ENCODE peak calls at places on chromosome 11, in six cellular contexts. D, V, E, I, W and Q are unnamed samples.

GRCh38 chr11:46012185-46012584 is 89.7 kb downstream of the LARGE2 start:
- DNase-seq in D (peak), V (no peak), E (no peak), I (no peak), W (no peak), Q (no peak)

GRCh38 chr11:86182976-86183584 is 61.5 kb upstream of the EED start:
- DNase-seq in D (no peak), V (no peak), E (peak), I (peak), W (no peak), Q (no peak)

GRCh38 chr11:99320769-99321290 is 300.1 kb downstream of the CNTN5 start:
- DNase-seq in D (no peak), V (no peak), E (no peak), I (no peak), W (no peak), Q (no peak)

GRCh38 chr11:46392421-46393230 is 1.1 kb upstream of the CHRM4 start:
- DNase-seq in D (peak), V (peak), E (peak), I (peak), W (peak), Q (no peak)

GRCh38 chr11:65262775-65263174 is 1.0 kb downstream of the POLA2 start:
- DNase-seq in D (no peak), V (no peak), E (no peak), I (no peak), W (no peak), Q (no peak)

GRCh38 chr11:2295971-2296912 is 5.5 kb downstream of the C11orf21 start:
- DNase-seq in D (no peak), V (peak), E (no peak), I (no peak), W (no peak), Q (no peak)

GRCh38 chr11:72413914-72414628 is 20.3 kb downstream of the CLPB start:
- DNase-seq in D (peak), V (peak), E (peak), I (peak), W (peak), Q (peak)

GRCh38 chr11:33109242-33109641 is 52.0 kb downstream of the CSTF3 start:
- DNase-seq in D (no peak), V (no peak), E (no peak), I (no peak), W (no peak), Q (no peak)

GRCh38 chr11:1349074-1349931 is 39.9 kb upstream of the TOLLIP start:
- DNase-seq in D (no peak), V (peak), E (no peak), I (no peak), W (no peak), Q (peak)

GRCh38 chr11:7892751-7893356 is 38.2 kb downstream of the OR10A6 start:
- DNase-seq in D (peak), V (no peak), E (peak), I (peak), W (peak), Q (no peak)

DNA sequence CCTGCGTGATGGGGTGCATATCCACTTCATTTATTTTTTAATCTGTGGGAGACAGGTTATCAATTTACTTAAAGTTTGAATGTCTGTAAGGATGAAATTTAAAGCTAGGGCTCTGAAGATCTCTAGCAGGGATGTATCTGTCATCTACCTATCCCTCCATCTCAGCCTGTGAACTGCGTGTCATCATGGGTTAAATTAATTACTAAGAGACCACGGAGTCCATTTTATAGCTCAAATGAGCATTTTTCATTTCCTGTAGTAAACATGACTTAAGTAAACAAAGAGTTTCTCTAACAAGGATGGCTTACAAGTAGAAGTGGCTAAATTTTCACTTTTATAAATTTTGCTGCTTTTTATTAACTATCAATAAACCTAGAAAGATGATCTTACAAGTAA is 2.9 kb upstream of the GLB1L3 start:
- DNase-seq in D (no peak), V (no peak), E (no peak), I (no peak), W (no peak), Q (no peak)
- H4K91ac ChIP-seq in D (no peak), V (no peak), E (no peak), I (no peak), W (no peak), Q (no peak)

DNA sequence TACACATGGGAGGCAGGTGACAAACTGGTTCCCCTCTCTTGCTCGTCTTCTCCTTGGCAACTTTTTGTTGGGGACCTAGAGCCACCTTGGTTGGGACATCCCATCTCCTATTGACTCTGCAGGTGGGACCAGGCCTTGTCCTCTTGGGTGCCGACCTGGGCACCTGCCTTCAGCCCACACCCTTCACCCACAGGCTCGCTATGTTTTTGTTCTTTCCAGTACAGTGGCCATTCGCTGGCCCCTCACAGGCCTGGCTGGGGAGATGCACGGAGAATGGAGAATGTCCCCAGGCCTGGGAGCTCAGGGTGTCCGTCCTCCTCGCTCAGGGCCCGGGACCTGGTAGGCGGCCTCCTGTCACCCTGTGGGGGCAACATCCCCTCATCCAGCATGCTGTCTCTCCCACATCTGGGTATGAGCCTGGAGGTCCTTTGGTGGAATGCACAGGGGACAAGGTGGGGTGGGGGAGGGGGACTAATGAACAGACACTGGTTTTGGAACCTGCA is 14.9 kb upstream of the OMP start:
- DNase-seq in D (no peak), V (no peak), E (no peak), I (no peak), W (no peak), Q (no peak)
- H4K91ac ChIP-seq in D (no peak), V (no peak), E (no peak), I (no peak), W (no peak), Q (no peak)

GRCh38 chr11:41451011-41451410 is 8.4 kb downstream of the LRRC4C start:
- DNase-seq in D (no peak), V (no peak), E (no peak), I (no peak), W (no peak), Q (no peak)
- H4K91ac ChIP-seq in D (no peak), V (no peak), E (no peak), I (no peak), W (no peak), Q (no peak)

GRCh38 chr11:117720061-117720511 is 76.9 kb downstream of the DSCAML1 start:
- DNase-seq in D (peak), V (peak), E (no peak), I (no peak), W (no peak), Q (no peak)
- H4K91ac ChIP-seq in D (no peak), V (no peak), E (no peak), I (no peak), W (no peak), Q (peak)

GRCh38 chr11:68857037-68857586 is 15.4 kb upstream of the CPT1A start:
- DNase-seq in D (no peak), V (no peak), E (no peak), I (no peak), W (peak), Q (no peak)
- H4K91ac ChIP-seq in D (no peak), V (no peak), E (no peak), I (no peak), W (no peak), Q (no peak)

GRCh38 chr11:121898913-121899312 is 217.1 kb downstream of the BLID start:
- DNase-seq in D (no peak), V (no peak), E (peak), I (no peak), W (no peak), Q (no peak)

GRCh38 chr11:121892863-121893262 is 223.2 kb downstream of the BLID start:
- DNase-seq in D (no peak), V (no peak), E (peak), I (no peak), W (peak), Q (no peak)

GRCh38 chr11:121894581-121894980 is 221.4 kb downstream of the BLID start:
- DNase-seq in D (no peak), V (no peak), E (peak), I (no peak), W (peak), Q (no peak)

GRCh38 chr11:121899534-121899933 is 216.5 kb downstream of the BLID start:
- DNase-seq in D (no peak), V (no peak), E (no peak), I (no peak), W (no peak), Q (no peak)

GRCh38 chr11:121895919-121896318 is 220.1 kb downstream of the BLID start:
- DNase-seq in D (no peak), V (no peak), E (peak), I (no peak), W (peak), Q (no peak)
- H4K91ac ChIP-seq in D (no peak), V (no peak), E (peak), I (no peak), W (no peak), Q (no peak)